ENCODE peak calls at places on chromosomes 12 and 14, in nine cellular contexts. One of them, this sample, is unnamed.

GRCh38 chr14:70359076-70359424 is 433 bp downstream of the COX16 start:
- DNase-seq in left ventricle myocardium inferior: peak; percentile 21
- DNase-seq in IMR-90: no peak
- DNase-seq in GM23338: no peak
- DNase-seq in suprapubic skin: no peak
- DNase-seq in neuronal stem cell: no peak
- DNase-seq in CD4-positive, CD25-positive, alpha-beta regulatory T cell: no peak
- DNase-seq in A673: no peak
- DNase-seq in aorta: no peak
- DNase-seq in this sample: no peak

GRCh38 chr14:64410084-64410774 is 22.1 kb downstream of the MTHFD1 start:
- DNase-seq in left ventricle myocardium inferior: no peak
- DNase-seq in IMR-90: peak; percentile 35
- DNase-seq in GM23338: peak; percentile 55
- DNase-seq in suprapubic skin: no peak
- DNase-seq in neuronal stem cell: no peak
- DNase-seq in CD4-positive, CD25-positive, alpha-beta regulatory T cell: no peak
- DNase-seq in A673: no peak
- DNase-seq in aorta: no peak
- DNase-seq in this sample: no peak

GRCh38 chr12:14959916-14960315 is 1.5 kb downstream of the ARHGDIB start:
- DNase-seq in left ventricle myocardium inferior: no peak
- DNase-seq in IMR-90: no peak
- DNase-seq in GM23338: no peak
- DNase-seq in suprapubic skin: no peak
- DNase-seq in neuronal stem cell: no peak
- DNase-seq in CD4-positive, CD25-positive, alpha-beta regulatory T cell: no peak
- DNase-seq in A673: no peak
- DNase-seq in aorta: no peak
- DNase-seq in this sample: no peak

GRCh38 chr12:109797905-109798669 is 35.1 kb downstream of the TRPV4 start:
- DNase-seq in left ventricle myocardium inferior: no peak
- DNase-seq in IMR-90: no peak
- DNase-seq in GM23338: peak; percentile 64
- DNase-seq in suprapubic skin: no peak
- DNase-seq in neuronal stem cell: no peak
- DNase-seq in CD4-positive, CD25-positive, alpha-beta regulatory T cell: no peak
- DNase-seq in A673: peak; percentile 38
- DNase-seq in aorta: no peak
- DNase-seq in this sample: no peak

GRCh38 chr14:23009483-23009938 is 432 bp downstream of the C14orf93 start:
- DNase-seq in left ventricle myocardium inferior: no peak
- DNase-seq in IMR-90: no peak
- DNase-seq in GM23338: no peak
- DNase-seq in suprapubic skin: no peak
- DNase-seq in neuronal stem cell: no peak
- DNase-seq in CD4-positive, CD25-positive, alpha-beta regulatory T cell: no peak
- DNase-seq in A673: no peak
- DNase-seq in aorta: no peak
- DNase-seq in this sample: no peak

GRCh38 chr12:67645571-67645970 is 3.0 kb upstream of the DYRK2 start:
- DNase-seq in left ventricle myocardium inferior: no peak
- DNase-seq in IMR-90: peak; percentile 56
- DNase-seq in GM23338: no peak
- DNase-seq in suprapubic skin: no peak
- DNase-seq in neuronal stem cell: no peak
- DNase-seq in CD4-positive, CD25-positive, alpha-beta regulatory T cell: no peak
- DNase-seq in A673: no peak
- DNase-seq in aorta: no peak
- DNase-seq in this sample: no peak

GRCh38 chr12:52650520-52651081 is 1.4 kb downstream of the KRT2 start:
- DNase-seq in left ventricle myocardium inferior: no peak
- DNase-seq in IMR-90: no peak
- DNase-seq in GM23338: no peak
- DNase-seq in suprapubic skin: no peak
- DNase-seq in neuronal stem cell: no peak
- DNase-seq in CD4-positive, CD25-positive, alpha-beta regulatory T cell: no peak
- DNase-seq in A673: no peak
- DNase-seq in aorta: no peak
- DNase-seq in this sample: peak; percentile 56

GRCh38 chr12:95701275-95701674 is 89.3 kb downstream of the NTN4 start:
- DNase-seq in left ventricle myocardium inferior: no peak
- DNase-seq in IMR-90: peak; percentile 60
- DNase-seq in GM23338: no peak
- DNase-seq in suprapubic skin: no peak
- DNase-seq in neuronal stem cell: no peak
- DNase-seq in CD4-positive, CD25-positive, alpha-beta regulatory T cell: no peak
- DNase-seq in A673: no peak
- DNase-seq in aorta: no peak
- DNase-seq in this sample: no peak

GRCh38 chr12:28568083-28568482 is 377.8 kb downstream of the CCDC91 start:
- DNase-seq in left ventricle myocardium inferior: no peak
- DNase-seq in IMR-90: peak; percentile 95
- DNase-seq in GM23338: no peak
- DNase-seq in suprapubic skin: no peak
- DNase-seq in neuronal stem cell: no peak
- DNase-seq in CD4-positive, CD25-positive, alpha-beta regulatory T cell: no peak
- DNase-seq in A673: no peak
- DNase-seq in aorta: peak; percentile 50
- DNase-seq in this sample: no peak

GRCh38 chr12:113852695-113853490 is 113.2 kb downstream of the RBM19 start:
- DNase-seq in left ventricle myocardium inferior: no peak
- DNase-seq in IMR-90: no peak
- DNase-seq in GM23338: no peak
- DNase-seq in suprapubic skin: no peak
- DNase-seq in neuronal stem cell: no peak
- DNase-seq in CD4-positive, CD25-positive, alpha-beta regulatory T cell: no peak
- DNase-seq in A673: no peak
- DNase-seq in aorta: no peak
- DNase-seq in this sample: no peak

GRCh38 chr12:132209654-132210222 is 65.5 kb downstream of the NOC4L start:
- DNase-seq in left ventricle myocardium inferior: no peak
- DNase-seq in IMR-90: no peak
- DNase-seq in GM23338: no peak
- DNase-seq in suprapubic skin: no peak
- DNase-seq in neuronal stem cell: no peak
- DNase-seq in CD4-positive, CD25-positive, alpha-beta regulatory T cell: no peak
- DNase-seq in A673: no peak
- DNase-seq in aorta: peak; percentile 26
- DNase-seq in this sample: no peak

GRCh38 chr14:105700622-105701288 is 174.4 kb downstream of the TMEM121 start:
- DNase-seq in left ventricle myocardium inferior: no peak
- DNase-seq in IMR-90: no peak
- DNase-seq in GM23338: no peak
- DNase-seq in suprapubic skin: no peak
- DNase-seq in neuronal stem cell: no peak
- DNase-seq in CD4-positive, CD25-positive, alpha-beta regulatory T cell: no peak
- DNase-seq in A673: no peak
- DNase-seq in aorta: no peak
- DNase-seq in this sample: no peak

GRCh38 chr14:105690671-105691070 is 164.3 kb downstream of the TMEM121 start:
- DNase-seq in left ventricle myocardium inferior: no peak
- DNase-seq in IMR-90: no peak
- DNase-seq in GM23338: no peak
- DNase-seq in suprapubic skin: no peak
- DNase-seq in neuronal stem cell: no peak
- DNase-seq in CD4-positive, CD25-positive, alpha-beta regulatory T cell: no peak
- DNase-seq in A673: no peak
- DNase-seq in aorta: no peak
- DNase-seq in this sample: no peak

GRCh38 chr14:105689722-105690121 is 163.3 kb downstream of the TMEM121 start:
- DNase-seq in left ventricle myocardium inferior: no peak
- DNase-seq in IMR-90: no peak
- DNase-seq in GM23338: no peak
- DNase-seq in suprapubic skin: no peak
- DNase-seq in neuronal stem cell: no peak
- DNase-seq in CD4-positive, CD25-positive, alpha-beta regulatory T cell: no peak
- DNase-seq in A673: no peak
- DNase-seq in aorta: no peak
- DNase-seq in this sample: no peak

GRCh38 chr14:105694961-105695360 is 168.6 kb downstream of the TMEM121 start:
- DNase-seq in left ventricle myocardium inferior: no peak
- DNase-seq in IMR-90: no peak
- DNase-seq in GM23338: no peak
- DNase-seq in suprapubic skin: no peak
- DNase-seq in neuronal stem cell: no peak
- DNase-seq in CD4-positive, CD25-positive, alpha-beta regulatory T cell: no peak
- DNase-seq in A673: no peak
- DNase-seq in aorta: no peak
- DNase-seq in this sample: no peak
- H3K4me1 ChIP-seq in left ventricle myocardium inferior: no peaks in the 10 kb centered on the region
- H3K4me1 ChIP-seq in IMR-90: no peaks in the 10 kb centered on the region
- H3K4me1 ChIP-seq in GM23338: no peaks in the 10 kb centered on the region
- H3K4me1 ChIP-seq in suprapubic skin: no peaks in the 10 kb centered on the region
- H3K4me1 ChIP-seq in neuronal stem cell: no peaks in the 10 kb centered on the region
- H3K4me1 ChIP-seq in CD4-positive, CD25-positive, alpha-beta regulatory T cell: no peaks in the 10 kb centered on the region
- H3K4me1 ChIP-seq in A673: no peaks in the 10 kb centered on the region
- H3K4me1 ChIP-seq in aorta: no peaks in the 10 kb centered on the region
- H3K4me1 ChIP-seq in this sample: no peaks in the 10 kb centered on the region

DNA sequence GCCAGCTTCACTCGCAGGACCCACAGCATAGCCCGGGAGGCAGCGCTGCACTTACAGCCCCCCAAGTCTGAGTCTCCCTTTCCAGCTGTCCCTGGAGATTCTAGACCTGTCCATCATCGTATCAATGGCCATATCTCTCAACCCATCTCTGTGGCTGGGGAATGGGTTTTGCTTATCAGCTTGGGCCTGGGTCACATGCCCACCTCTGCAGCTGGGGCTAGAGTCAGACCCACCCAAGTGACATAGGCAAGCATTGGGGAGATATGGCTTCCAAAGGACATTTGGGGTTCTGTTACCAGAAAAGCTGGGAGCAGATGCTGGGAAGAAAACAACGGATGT is 14.0 kb downstream of the P2RX4 start:
- DNase-seq in left ventricle myocardium inferior: no peak
- DNase-seq in IMR-90: no peak
- DNase-seq in GM23338: no peak
- DNase-seq in suprapubic skin: no peak
- DNase-seq in neuronal stem cell: no peak
- DNase-seq in CD4-positive, CD25-positive, alpha-beta regulatory T cell: no peak
- DNase-seq in A673: no peak
- DNase-seq in aorta: no peak
- DNase-seq in this sample: no peak
- H3K4me3 ChIP-seq in left ventricle myocardium inferior: no peak overlapping the region
- H3K4me3 ChIP-seq in IMR-90: no peak overlapping the region
- H3K4me3 ChIP-seq in GM23338: no peak overlapping the region
- H3K4me3 ChIP-seq in suprapubic skin: no peak overlapping the region
- H3K4me3 ChIP-seq in neuronal stem cell: no peak overlapping the region
- H3K4me3 ChIP-seq in CD4-positive, CD25-positive, alpha-beta regulatory T cell: peak overlapping the region; percentile 7
- H3K4me3 ChIP-seq in A673: no peak overlapping the region
- H3K4me3 ChIP-seq in aorta: no peak overlapping the region
- H3K4me3 ChIP-seq in this sample: no peak overlapping the region

GRCh38 chr12:31970199-31970598 is 11.0 kb downstream of the RESF1 start:
- DNase-seq in left ventricle myocardium inferior: no peak
- DNase-seq in IMR-90: no peak
- DNase-seq in GM23338: no peak
- DNase-seq in suprapubic skin: no peak
- DNase-seq in neuronal stem cell: no peak
- DNase-seq in CD4-positive, CD25-positive, alpha-beta regulatory T cell: no peak
- DNase-seq in A673: no peak
- DNase-seq in aorta: no peak
- DNase-seq in this sample: no peak

GRCh38 chr12:31964280-31964679 is 5.1 kb downstream of the RESF1 start:
- DNase-seq in left ventricle myocardium inferior: no peak
- DNase-seq in IMR-90: no peak
- DNase-seq in GM23338: no peak
- DNase-seq in suprapubic skin: no peak
- DNase-seq in neuronal stem cell: no peak
- DNase-seq in CD4-positive, CD25-positive, alpha-beta regulatory T cell: no peak
- DNase-seq in A673: no peak
- DNase-seq in aorta: no peak
- DNase-seq in this sample: no peak

GRCh38 chr12:31967569-31967968 is 8.4 kb downstream of the RESF1 start:
- DNase-seq in left ventricle myocardium inferior: no peak
- DNase-seq in IMR-90: no peak
- DNase-seq in GM23338: no peak
- DNase-seq in suprapubic skin: no peak
- DNase-seq in neuronal stem cell: no peak
- DNase-seq in CD4-positive, CD25-positive, alpha-beta regulatory T cell: no peak
- DNase-seq in A673: no peak
- DNase-seq in aorta: no peak
- DNase-seq in this sample: no peak

GRCh38 chr12:31965090-31965489 is 5.9 kb downstream of the RESF1 start:
- DNase-seq in left ventricle myocardium inferior: no peak
- DNase-seq in IMR-90: no peak
- DNase-seq in GM23338: peak; percentile 52
- DNase-seq in suprapubic skin: no peak
- DNase-seq in neuronal stem cell: no peak
- DNase-seq in CD4-positive, CD25-positive, alpha-beta regulatory T cell: no peak
- DNase-seq in A673: peak; percentile 35
- DNase-seq in aorta: no peak
- DNase-seq in this sample: no peak

DNA sequence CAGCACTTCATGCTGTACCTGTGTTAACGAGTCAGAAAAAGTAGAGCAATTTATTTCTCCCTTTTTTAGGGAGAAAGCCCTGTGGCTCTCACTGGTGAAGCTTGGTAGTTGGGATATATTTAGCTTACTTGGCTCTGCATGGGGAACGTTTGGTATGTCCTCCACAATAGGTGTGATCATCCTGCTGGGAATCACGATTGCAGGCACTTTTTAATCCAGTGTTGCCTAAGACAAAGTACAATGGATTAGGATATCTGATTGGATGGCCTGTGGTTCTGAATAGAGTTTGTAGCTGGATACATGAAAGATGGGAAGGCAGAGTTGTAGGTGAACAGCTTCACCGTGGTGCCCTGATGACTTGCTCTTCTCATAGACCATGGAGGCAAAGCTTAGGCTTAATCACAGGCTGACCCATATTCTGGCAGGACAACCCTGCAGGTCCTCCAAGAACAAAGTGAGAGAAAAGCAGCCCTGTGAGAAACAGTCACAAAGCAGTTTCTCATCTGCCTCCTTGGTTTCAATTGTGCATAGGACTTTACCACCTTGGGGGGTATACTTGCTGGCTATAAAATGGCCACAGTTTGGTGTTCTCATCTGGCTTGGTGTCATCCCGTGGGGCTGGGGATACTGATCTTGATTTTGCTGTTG is 7.5 kb downstream of the RESF1 start:
- DNase-seq in left ventricle myocardium inferior: no peak
- DNase-seq in IMR-90: no peak
- DNase-seq in GM23338: no peak
- DNase-seq in suprapubic skin: no peak
- DNase-seq in neuronal stem cell: no peak
- DNase-seq in CD4-positive, CD25-positive, alpha-beta regulatory T cell: no peak
- DNase-seq in A673: no peak
- DNase-seq in aorta: no peak
- DNase-seq in this sample: no peak
- H3K4me1 ChIP-seq in left ventricle myocardium inferior: peaks cover 54% of the 10 kb centered on the region
- H3K4me1 ChIP-seq in IMR-90: no peaks in the 10 kb centered on the region
- H3K4me1 ChIP-seq in GM23338: peaks cover 58% of the 10 kb centered on the region
- H3K4me1 ChIP-seq in suprapubic skin: peaks cover 15% of the 10 kb centered on the region
- H3K4me1 ChIP-seq in neuronal stem cell: peaks cover 8% of the 10 kb centered on the region
- H3K4me1 ChIP-seq in CD4-positive, CD25-positive, alpha-beta regulatory T cell: peaks cover 78% of the 10 kb centered on the region
- H3K4me1 ChIP-seq in A673: peaks cover 14% of the 10 kb centered on the region
- H3K4me1 ChIP-seq in aorta: no peaks in the 10 kb centered on the region
- H3K4me1 ChIP-seq in this sample: peaks cover 39% of the 10 kb centered on the region

DNA sequence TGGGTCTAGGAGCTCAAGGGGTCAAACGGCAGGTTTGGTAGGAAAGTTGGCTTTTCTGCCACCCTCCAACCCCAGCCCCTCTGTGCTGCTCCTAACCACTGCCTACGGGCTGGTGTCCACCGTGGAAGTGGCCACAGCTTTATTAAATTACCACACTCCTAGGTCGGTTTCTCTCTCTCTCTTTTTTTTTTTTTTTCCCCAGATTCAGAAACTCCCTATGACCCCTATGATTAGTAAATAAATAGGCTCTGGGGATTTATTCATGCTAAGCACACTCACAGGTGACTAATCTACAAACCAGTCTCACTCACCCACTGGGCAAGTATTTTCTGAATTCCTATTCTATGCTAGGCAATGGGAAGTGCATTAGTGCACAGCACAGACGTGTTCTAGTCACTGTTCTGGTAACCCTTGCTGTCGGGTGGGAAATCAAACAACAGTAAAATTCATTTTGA is 8.7 kb upstream of the DDX47 start:
- DNase-seq in left ventricle myocardium inferior: no peak
- DNase-seq in IMR-90: peak; percentile 95
- DNase-seq in GM23338: no peak
- DNase-seq in suprapubic skin: no peak
- DNase-seq in neuronal stem cell: no peak
- DNase-seq in CD4-positive, CD25-positive, alpha-beta regulatory T cell: no peak
- DNase-seq in A673: no peak
- DNase-seq in aorta: no peak
- DNase-seq in this sample: no peak
- H3K4me3 ChIP-seq in left ventricle myocardium inferior: no peak overlapping the region
- H3K4me3 ChIP-seq in IMR-90: no peak overlapping the region
- H3K4me3 ChIP-seq in GM23338: no peak overlapping the region
- H3K4me3 ChIP-seq in suprapubic skin: no peak overlapping the region
- H3K4me3 ChIP-seq in neuronal stem cell: no peak overlapping the region
- H3K4me3 ChIP-seq in CD4-positive, CD25-positive, alpha-beta regulatory T cell: no peak overlapping the region
- H3K4me3 ChIP-seq in A673: no peak overlapping the region
- H3K4me3 ChIP-seq in aorta: no peak overlapping the region
- H3K4me3 ChIP-seq in this sample: no peak overlapping the region

This sample was measured in right atrium auricular region.